ENCODE peak calls at places on chromosomes 6 and 20, in four cellular contexts. One of them, this sample, is unnamed.

GRCh38 chr20:35305682-35306556 is 13.7 kb upstream of the FAM83C start:
- DNase-seq in neuronal stem cell: no peak
- DNase-seq in left lung: peak; percentile 83
- DNase-seq in H1: no peak
- DNase-seq in this sample: peak; percentile 95

GRCh38 chr6:136334853-136335252 is 45.2 kb upstream of the BCLAF1 start:
- DNase-seq in neuronal stem cell: no peak
- DNase-seq in left lung: no peak
- DNase-seq in H1: peak; percentile 76
- DNase-seq in this sample: no peak

GRCh38 chr6:4351857-4352669 is 216.7 kb upstream of the ECI2 start:
- DNase-seq in neuronal stem cell: no peak
- DNase-seq in left lung: peak; percentile 63
- DNase-seq in H1: peak; percentile 37
- DNase-seq in this sample: peak; percentile 97

GRCh38 chr6:143400258-143401059 is 50.0 kb downstream of the ADAT2 start:
- DNase-seq in neuronal stem cell: no peak
- DNase-seq in left lung: no peak
- DNase-seq in H1: no peak
- DNase-seq in this sample: peak; percentile 42

GRCh38 chr20:15619816-15620215 is 953.4 kb downstream of the KIF16B start:
- DNase-seq in neuronal stem cell: no peak
- DNase-seq in left lung: no peak
- DNase-seq in H1: no peak
- DNase-seq in this sample: no peak

GRCh38 chr6:338815-339262 is 46.6 kb downstream of the DUSP22 start:
- DNase-seq in neuronal stem cell: no peak
- DNase-seq in left lung: no peak
- DNase-seq in H1: no peak
- DNase-seq in this sample: no peak

GRCh38 chr20:7775072-7775471 is 165.2 kb downstream of the HAO1 start:
- DNase-seq in neuronal stem cell: no peak
- DNase-seq in left lung: no peak
- DNase-seq in H1: no peak
- DNase-seq in this sample: no peak

GRCh38 chr20:53738039-53738944 is 144.7 kb upstream of the ZNF217 start:
- DNase-seq in neuronal stem cell: no peak
- DNase-seq in left lung: peak; percentile 78
- DNase-seq in H1: no peak
- DNase-seq in this sample: peak; percentile 86

GRCh38 chr20:1533059-1533458 is 24.4 kb downstream of the SIRPD start:
- DNase-seq in neuronal stem cell: no peak
- DNase-seq in left lung: no peak
- DNase-seq in H1: no peak
- DNase-seq in this sample: no peak

GRCh38 chr20:52749938-52750337 is 222.2 kb upstream of the TSHZ2 start:
- DNase-seq in neuronal stem cell: no peak
- DNase-seq in left lung: no peak
- DNase-seq in H1: no peak
- DNase-seq in this sample: no peak

GRCh38 chr6:76230711-76231110 is 158.2 kb upstream of the IMPG1 start:
- DNase-seq in neuronal stem cell: no peak
- DNase-seq in left lung: no peak
- DNase-seq in H1: no peak
- DNase-seq in this sample: no peak

GRCh38 chr6:97470322-97470721 is 187.3 kb upstream of the MMS22L start:
- DNase-seq in neuronal stem cell: no peak
- DNase-seq in left lung: no peak
- DNase-seq in H1: no peak
- DNase-seq in this sample: no peak

GRCh38 chr20:37986063-37986858 is 47.0 kb downstream of the TTI1 start:
- DNase-seq in neuronal stem cell: no peak
- DNase-seq in left lung: no peak
- DNase-seq in H1: no peak
- DNase-seq in this sample: no peak

GRCh38 chr6:35967059-35967769 is 46.3 kb upstream of the SRPK1 start:
- DNase-seq in neuronal stem cell: no peak
- DNase-seq in left lung: no peak
- DNase-seq in H1: no peak
- DNase-seq in this sample: no peak

GRCh38 chr20:21702001-21702400 is 3.5 kb upstream of the PAX1 start:
- DNase-seq in neuronal stem cell: no peak
- DNase-seq in left lung: peak; percentile 64
- DNase-seq in H1: no peak
- DNase-seq in this sample: no peak

GRCh38 chr6:130223508-130223907 is 757 bp upstream of the SAMD3 start:
- DNase-seq in neuronal stem cell: no peak
- DNase-seq in left lung: no peak
- DNase-seq in H1: no peak
- DNase-seq in this sample: no peak

GRCh38 chr6:30883743-30884520 is at the start of gene DDR1:
- DNase-seq in neuronal stem cell: peak; percentile 43
- DNase-seq in left lung: peak; percentile 90
- DNase-seq in H1: peak; percentile 76
- DNase-seq in this sample: peak; percentile 85

GRCh38 chr20:53642196-53643030 is 48.8 kb upstream of the ZNF217 start:
- DNase-seq in neuronal stem cell: no peak
- DNase-seq in left lung: no peak
- DNase-seq in H1: no peak
- DNase-seq in this sample: peak; percentile 63

GRCh38 chr6:45477785-45478184 is 100.1 kb upstream of the SUPT3H start:
- DNase-seq in neuronal stem cell: no peak
- DNase-seq in left lung: no peak
- DNase-seq in H1: no peak
- DNase-seq in this sample: no peak

GRCh38 chr20:32474009-32474716 is 111.0 kb downstream of the NOL4L start:
- DNase-seq in neuronal stem cell: no peak
- DNase-seq in left lung: peak; percentile 77
- DNase-seq in H1: no peak
- DNase-seq in this sample: no peak

GRCh38 chr6:56708810-56709597 is 66.3 kb upstream of the DST start:
- DNase-seq in neuronal stem cell: no peak
- DNase-seq in left lung: no peak
- DNase-seq in H1: no peak
- DNase-seq in this sample: peak; percentile 77
- H3K4me3 ChIP-seq in neuronal stem cell: no peak overlapping the region
- H3K4me3 ChIP-seq in left lung: no peak overlapping the region
- H3K4me3 ChIP-seq in H1: no peak overlapping the region
- H3K4me3 ChIP-seq in this sample: no peak overlapping the region

GRCh38 chr6:163460307-163460782 is 45.8 kb downstream of the QKI start:
- DNase-seq in neuronal stem cell: no peak
- DNase-seq in left lung: no peak
- DNase-seq in H1: no peak
- DNase-seq in this sample: no peak
- H3K27ac ChIP-seq in neuronal stem cell: no peak overlapping the region
- H3K27ac ChIP-seq in left lung: peak overlapping the region; percentile 58
- H3K27ac ChIP-seq in H1: no peak overlapping the region
- H3K27ac ChIP-seq in this sample: no peak overlapping the region

DNA sequence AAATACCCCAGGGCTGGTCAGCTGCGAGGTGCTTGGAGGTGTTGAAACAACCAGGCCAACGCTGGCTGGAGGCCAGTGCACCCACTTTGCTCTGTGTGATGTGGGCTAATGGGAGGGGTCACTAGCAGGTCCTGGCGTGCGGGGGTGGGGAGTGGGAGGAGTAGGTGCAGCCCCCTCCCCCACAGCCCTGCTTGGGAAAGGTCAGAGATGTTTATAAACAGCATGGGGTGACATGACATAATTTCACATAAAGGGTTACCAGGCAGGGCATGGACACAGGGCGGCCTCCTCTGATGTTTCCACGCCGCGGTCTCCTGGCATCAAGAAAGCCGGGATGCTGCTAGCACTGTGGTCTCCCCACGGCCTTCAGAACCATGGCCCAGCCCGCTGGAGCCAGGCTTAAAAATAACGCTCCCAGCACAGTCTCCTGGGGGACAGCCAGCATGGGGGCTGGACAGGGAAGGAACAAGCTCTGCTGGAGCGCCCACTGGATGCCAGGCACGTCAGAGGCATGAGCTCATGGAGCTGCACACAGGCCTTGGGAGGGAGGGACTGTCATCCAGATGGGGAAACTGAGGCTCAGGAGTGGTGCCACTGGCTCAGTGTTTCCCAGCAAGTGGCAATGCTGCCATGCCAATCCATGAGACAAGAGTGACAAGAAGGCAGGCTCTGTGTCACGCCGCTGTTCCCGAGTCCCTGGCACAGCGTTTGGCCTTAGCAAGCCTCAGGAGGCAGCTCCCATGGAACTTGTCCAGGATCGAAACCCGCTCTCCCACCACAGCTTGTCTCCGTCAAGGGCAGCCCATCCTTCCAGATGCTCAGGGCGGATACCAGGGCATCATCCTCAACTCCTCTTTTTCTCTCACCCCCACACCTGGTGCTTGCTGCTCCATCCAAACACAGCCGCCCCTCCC is 110.9 kb upstream of the PTPN1 start:
- DNase-seq in neuronal stem cell: no peak
- DNase-seq in left lung: peak; percentile 83
- DNase-seq in H1: no peak
- DNase-seq in this sample: peak; percentile 88
- H3K4me1 ChIP-seq in neuronal stem cell: no peaks in the 10 kb centered on the region
- H3K4me1 ChIP-seq in left lung: peaks cover 32% of the 10 kb centered on the region
- H3K4me1 ChIP-seq in H1: no peaks in the 10 kb centered on the region
- H3K4me1 ChIP-seq in this sample: peaks cover 34% of the 10 kb centered on the region

DNA sequence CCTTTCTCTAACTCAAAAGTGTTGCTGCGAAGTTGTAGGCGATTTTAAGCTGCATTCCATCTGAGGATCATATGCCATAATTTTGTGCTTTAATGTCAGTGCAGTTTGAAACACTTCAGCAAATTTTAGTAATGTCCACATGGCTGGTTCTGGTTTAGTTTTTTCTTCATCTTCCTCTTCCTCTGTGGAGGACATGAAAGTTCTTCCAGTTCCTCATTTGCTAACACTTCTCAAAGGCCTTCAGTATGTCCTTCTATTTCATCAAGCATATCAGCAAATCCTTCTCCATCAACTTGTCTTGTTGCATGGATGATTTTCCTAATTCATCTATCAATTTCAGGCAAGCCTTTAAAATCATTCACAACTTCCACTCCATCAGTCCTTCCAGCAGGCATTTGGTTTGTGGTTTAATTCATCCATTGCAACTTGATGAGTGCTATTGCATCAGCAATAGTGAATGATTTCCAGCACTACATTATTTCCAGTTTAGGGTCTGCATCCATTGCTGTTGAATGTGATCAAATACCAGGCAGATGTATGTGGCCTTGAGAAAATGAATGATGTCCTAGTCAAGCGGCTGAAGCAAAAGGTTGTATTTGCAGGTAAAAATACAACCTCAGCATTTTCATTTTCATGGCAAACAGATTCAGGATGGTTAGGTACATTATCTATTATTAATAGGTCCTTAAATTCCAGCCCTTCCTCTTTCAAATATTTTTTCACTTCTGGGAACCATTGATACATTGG is 20.2 kb downstream of the SHLD1 start:
- DNase-seq in neuronal stem cell: no peak
- DNase-seq in left lung: no peak
- DNase-seq in H1: no peak
- DNase-seq in this sample: no peak
- H3K4me3 ChIP-seq in neuronal stem cell: no peak overlapping the region
- H3K4me3 ChIP-seq in left lung: no peak overlapping the region
- H3K4me3 ChIP-seq in H1: no peak overlapping the region
- H3K4me3 ChIP-seq in this sample: no peak overlapping the region

This sample was measured in cardiac muscle cell.